ENCODE peak calls at places on chromosomes 3 and 15, in ten cellular contexts. D, V, E, S, Q, T, W, H, A and X are unnamed samples. For H3K4me1, the result is how much of the 10 kb centered on the place peaks cover.

GRCh38 chr3:124395584-124396340 is 334.5 kb upstream of the UMPS start:
- DNase-seq in S (peak), D (peak), E (no peak), V (no peak), T (peak), A (peak), Q (peak), W (no peak), H (peak), X (no peak)

GRCh38 chr3:152241142-152242067 is 27.3 kb upstream of the MBNL1 start:
- DNase-seq in W (no peak), Q (no peak), D (no peak), V (no peak), H (no peak), A (no peak), S (no peak), T (no peak), E (no peak), X (no peak)

GRCh38 chr3:13801361-13802214 is 78.3 kb downstream of the WNT7A start:
- DNase-seq in T (no peak), H (no peak), D (no peak), E (no peak), Q (no peak), A (no peak), W (no peak), S (no peak), V (no peak), X (no peak)

GRCh38 chr3:127867986-127868385 is 45.7 kb upstream of the MGLL start:
- DNase-seq in E (no peak), Q (no peak), H (no peak), A (no peak), V (no peak), T (no peak), D (no peak), W (no peak), S (no peak), X (no peak)

GRCh38 chr3:43612439-43612838 is 9.4 kb downstream of the ANO10 start:
- DNase-seq in S (no peak), H (no peak), W (no peak), Q (no peak), T (no peak), D (no peak), A (no peak), E (no peak), V (no peak), X (no peak)

GRCh38 chr15:91787198-91787597 is 66.3 kb upstream of the SLCO3A1 start:
- DNase-seq in Q (no peak), S (no peak), D (no peak), A (no peak), E (no peak), H (no peak), W (no peak), V (no peak), T (no peak), X (no peak)

GRCh38 chr15:76903251-76903681 is 1.9 kb downstream of the SCAPER start:
- DNase-seq in H (no peak), W (peak), A (peak), Q (no peak), D (no peak), T (no peak), V (no peak), E (no peak), S (no peak), X (no peak)

GRCh38 chr3:169759256-169759655 is 5.6 kb downstream of the TERC start:
- DNase-seq in D (no peak), A (peak), E (no peak), Q (no peak), S (no peak), H (no peak), T (no peak), V (no peak), W (no peak), X (no peak)

GRCh38 chr15:72991026-72991425 is 61.2 kb upstream of the NEO1 start:
- DNase-seq in D (no peak), S (no peak), A (no peak), W (no peak), T (no peak), Q (no peak), V (no peak), E (no peak), H (no peak), X (no peak)

GRCh38 chr15:97978408-97979130 is 18.1 kb downstream of the ARRDC4 start:
- DNase-seq in E (no peak), W (peak), A (no peak), D (no peak), T (no peak), V (no peak), S (peak), Q (no peak), H (no peak), X (no peak)

GRCh38 chr15:66131831-66132230 is 121.7 kb downstream of the MEGF11 start:
- DNase-seq in E (no peak), H (no peak), W (peak), A (no peak), Q (no peak), V (no peak), D (no peak), T (no peak), S (no peak), X (no peak)

GRCh38 chr15:55277715-55278114 is 11.9 kb downstream of the RAB27A start:
- DNase-seq in Q (no peak), W (no peak), S (no peak), D (no peak), V (no peak), A (no peak), H (no peak), E (no peak), T (no peak), X (no peak)

DNA sequence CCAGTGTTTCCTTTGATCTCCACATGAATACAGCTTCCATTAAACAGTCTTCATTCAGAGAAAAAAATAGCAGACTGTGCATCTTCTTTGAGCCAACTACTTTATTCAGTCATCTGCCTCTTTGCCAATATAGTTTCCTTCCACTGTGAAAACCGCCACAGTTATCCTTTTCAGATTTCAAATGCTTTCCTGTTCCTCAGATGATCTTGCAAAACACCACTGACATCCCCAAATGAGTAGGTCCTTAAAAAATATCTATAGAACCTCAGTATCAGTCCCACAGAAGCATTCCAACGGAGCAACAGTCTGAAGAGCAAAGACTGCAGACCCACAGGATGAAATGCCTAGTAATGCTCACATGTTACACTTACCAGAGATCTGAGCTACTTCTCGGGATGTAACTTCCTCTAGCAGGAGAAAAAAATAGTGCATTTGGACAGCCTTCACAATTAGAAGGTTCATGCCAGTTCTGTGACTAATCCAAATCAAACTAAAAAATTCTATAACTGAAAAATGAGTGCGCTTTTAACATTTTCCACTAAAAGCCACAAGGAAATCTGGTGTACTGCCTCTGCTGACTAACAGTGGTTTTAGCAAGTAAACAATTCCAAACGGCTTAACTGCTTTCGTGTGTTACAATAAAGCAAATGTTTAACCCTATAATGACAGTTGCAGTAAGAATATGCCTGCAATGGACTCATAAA is at the start of gene ANKRD28:
- DNase-seq in V (no peak), H (no peak), Q (no peak), T (no peak), E (no peak), D (no peak), S (no peak), A (peak), W (peak), X (peak)
- H3K4me1 ChIP-seq in V (under half), H (under half), Q (under half), T (under half), E (under half), D (under half), S (half or more), A (under half), W (under half), X (under half)

GRCh38 chr3:48431224-48432029 is 1.5 kb upstream of the PLXNB1 start:
- DNase-seq in D (peak), T (no peak), S (no peak), Q (no peak), W (no peak), E (peak), V (no peak), A (no peak), H (no peak), X (no peak)

GRCh38 chr3:48434591-48435222 is 4.8 kb upstream of the PLXNB1 start:
- DNase-seq in V (no peak), H (no peak), S (no peak), T (no peak), Q (no peak), A (no peak), W (no peak), D (peak), E (peak), X (no peak)

GRCh38 chr3:48435223-48435595 is 4.7 kb downstream of the CCDC51 start:
- DNase-seq in E (no peak), Q (no peak), V (no peak), W (no peak), T (no peak), D (no peak), H (no peak), S (no peak), A (no peak), X (no peak)

GRCh38 chr3:48432411-48433371 is 2.8 kb upstream of the PLXNB1 start:
- DNase-seq in H (no peak), E (peak), V (no peak), A (peak), D (peak), T (no peak), W (no peak), S (no peak), Q (no peak), X (no peak)

DNA sequence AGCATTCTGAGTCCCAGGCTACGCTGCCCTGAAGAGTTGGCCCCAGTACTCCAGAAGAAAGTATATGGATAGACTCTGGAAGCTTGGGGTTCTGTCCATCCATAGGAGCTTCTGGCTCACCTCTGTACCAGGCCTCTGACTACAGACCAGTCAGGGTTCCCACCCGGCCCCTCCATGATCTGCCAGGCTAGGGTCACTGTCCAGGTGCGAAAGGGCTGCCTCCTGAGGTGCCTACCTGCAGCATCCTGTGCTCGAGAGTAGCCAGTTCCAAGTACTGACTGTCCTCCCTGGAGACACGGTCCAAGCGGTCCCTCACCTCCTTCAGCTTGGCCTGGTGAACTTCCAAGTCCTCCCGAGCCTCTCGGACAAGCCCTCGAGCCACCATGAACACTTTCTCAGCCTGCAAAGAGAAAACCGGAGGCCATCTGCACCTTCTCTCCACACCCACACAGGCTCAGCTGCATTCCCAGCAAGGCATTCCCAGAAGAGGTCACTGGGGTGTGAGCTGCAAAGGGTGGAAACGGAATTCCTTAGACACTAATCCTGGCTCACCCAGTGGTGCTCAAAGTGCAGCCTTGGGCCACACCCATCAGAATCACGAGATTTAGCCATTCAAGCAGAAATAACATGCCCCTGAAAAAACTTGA is 3.7 kb upstream of the PLXNB1 start:
- DNase-seq in Q (no peak), A (peak), E (peak), H (no peak), S (no peak), W (no peak), V (peak), D (peak), T (no peak), X (no peak)
- H3K4me1 ChIP-seq in Q (under half), A (under half), E (under half), H (under half), S (under half), W (under half), V (under half), D (under half), T (under half), X (under half)

GRCh38 chr3:194955546-194955945 is 269.9 kb downstream of the FAM43A start:
- DNase-seq in Q (no peak), A (no peak), H (no peak), E (no peak), T (no peak), V (no peak), D (no peak), S (no peak), W (no peak), X (no peak)
- H3K4me1 ChIP-seq in Q (under half), A (under half), H (under half), E (under half), T (under half), V (under half), D (under half), S (under half), W (under half), X (under half)

GRCh38 chr3:172223870-172224269 is 184.5 kb downstream of the FNDC3B start:
- DNase-seq in T (no peak), D (no peak), A (no peak), V (no peak), S (no peak), Q (no peak), H (no peak), E (no peak), W (no peak), X (no peak)
- H3K4me1 ChIP-seq in T (under half), D (half or more), A (under half), V (under half), S (half or more), Q (under half), H (under half), E (under half), W (under half), X (under half)

DNA sequence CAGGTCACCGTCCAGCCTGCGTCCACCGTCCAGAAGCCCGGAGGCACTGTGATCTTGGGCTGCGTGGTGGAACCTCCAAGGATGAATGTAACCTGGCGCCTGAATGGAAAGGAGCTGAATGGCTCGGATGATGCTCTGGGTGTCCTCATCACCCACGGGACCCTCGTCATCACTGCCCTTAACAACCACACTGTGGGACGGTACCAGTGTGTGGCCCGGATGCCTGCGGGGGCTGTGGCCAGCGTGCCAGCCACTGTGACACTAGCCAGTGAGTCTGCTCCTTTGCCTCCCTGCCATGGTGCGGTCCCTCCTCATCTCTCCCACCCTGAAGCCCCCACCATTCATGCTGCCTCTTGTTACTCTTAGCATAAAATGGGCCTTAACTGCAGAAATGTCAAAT is 39.2 kb downstream of the BOC start:
- DNase-seq in W (no peak), D (no peak), A (no peak), T (no peak), Q (no peak), V (no peak), H (no peak), S (no peak), E (no peak), X (no peak)
- H3K4me1 ChIP-seq in W (under half), D (under half), A (under half), T (under half), Q (under half), V (under half), H (under half), S (under half), E (under half), X (under half)

GRCh38 chr3:126752303-126753190 is 48.5 kb downstream of the CHCHD6 start:
- DNase-seq in D (peak), T (peak), Q (peak), A (peak), E (peak), V (peak), S (peak), W (peak), H (peak), X (peak)
- H3K4me1 ChIP-seq in D (under half), T (under half), Q (under half), A (under half), E (under half), V (under half), S (under half), W (half or more), H (under half), X (under half)

GRCh38 chr15:31346367-31347066 is 19.9 kb downstream of the KLF13 start:
- DNase-seq in D (no peak), V (no peak), H (no peak), S (no peak), A (no peak), Q (no peak), T (no peak), W (no peak), E (peak), X (no peak)
- H3K4me1 ChIP-seq in D (half or more), V (half or more), H (under half), S (half or more), A (under half), Q (half or more), T (under half), W (under half), E (half or more), X (half or more)

GRCh38 chr3:120436523-120437050 is 14.2 kb downstream of the FSTL1 start:
- DNase-seq in S (no peak), H (no peak), T (no peak), V (no peak), D (no peak), Q (no peak), E (no peak), A (no peak), W (no peak), X (no peak)

GRCh38 chr3:120435621-120436020 is 15.2 kb downstream of the FSTL1 start:
- DNase-seq in W (no peak), A (no peak), D (no peak), E (no peak), H (no peak), S (no peak), Q (no peak), T (no peak), V (no peak), X (no peak)

GRCh38 chr3:120438216-120438615 is 12.6 kb downstream of the FSTL1 start:
- DNase-seq in H (no peak), T (no peak), D (no peak), W (no peak), V (no peak), E (no peak), A (no peak), S (no peak), Q (no peak), X (no peak)

GRCh38 chr3:120438971-120439370 is 11.8 kb downstream of the FSTL1 start:
- DNase-seq in W (no peak), V (no peak), H (peak), S (peak), Q (peak), A (peak), D (peak), T (peak), E (peak), X (no peak)

DNA sequence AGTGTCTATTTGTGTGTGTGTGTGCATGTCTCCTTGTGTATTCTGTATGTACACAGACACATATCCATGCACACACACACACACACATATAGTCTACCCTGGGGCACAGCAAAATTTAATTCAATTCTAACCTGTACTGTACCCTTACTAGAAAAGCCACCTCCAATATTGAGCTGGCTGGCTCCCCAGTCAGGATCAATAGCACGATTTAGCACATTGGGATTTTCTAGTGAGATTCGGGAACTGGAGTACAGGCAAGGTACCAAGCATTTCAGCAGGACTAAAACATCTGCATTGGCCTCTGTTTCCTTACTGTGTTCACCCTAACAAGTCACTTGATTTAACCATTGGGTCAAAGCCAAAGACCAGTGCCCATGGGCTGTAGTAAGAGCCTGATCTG is 13.2 kb downstream of the FSTL1 start:
- DNase-seq in Q (no peak), D (no peak), W (no peak), V (no peak), T (no peak), A (no peak), H (no peak), E (no peak), S (no peak), X (no peak)
- H3K4me1 ChIP-seq in Q (half or more), D (half or more), W (under half), V (under half), T (under half), A (under half), H (under half), E (under half), S (under half), X (under half)